ENCODE peak calls at places on chromosomes 1 and 21, in four cellular contexts. One of them, this sample, is unnamed.

GRCh38 chr1:33517596-33518250 is 45.3 kb downstream of the ZSCAN20 start:
- DNase-seq in Karpas-422: no peak
- DNase-seq in HuH-7.5: no peak
- DNase-seq in GM04503: no peak
- DNase-seq in this sample: no peak

GRCh38 chr1:8421721-8422120 is 103.8 kb downstream of the SLC45A1 start:
- DNase-seq in Karpas-422: no peak
- DNase-seq in HuH-7.5: no peak
- DNase-seq in GM04503: no peak
- DNase-seq in this sample: no peak

GRCh38 chr1:112444269-112444668 is 48.3 kb downstream of the CTTNBP2NL start:
- DNase-seq in Karpas-422: no peak
- DNase-seq in HuH-7.5: no peak
- DNase-seq in GM04503: no peak
- DNase-seq in this sample: no peak

GRCh38 chr1:26743426-26744059 is 44.2 kb upstream of the PIGV start:
- DNase-seq in Karpas-422: peak
- DNase-seq in HuH-7.5: no peak
- DNase-seq in GM04503: no peak
- DNase-seq in this sample: no peak

GRCh38 chr1:28370220-28371010 is 875 bp downstream of the PHACTR4 start:
- DNase-seq in Karpas-422: peak
- DNase-seq in HuH-7.5: peak
- DNase-seq in GM04503: no peak
- DNase-seq in this sample: no peak

GRCh38 chr1:30886710-30887428 is 21.7 kb downstream of the SDC3 start:
- DNase-seq in Karpas-422: no peak
- DNase-seq in HuH-7.5: no peak
- DNase-seq in GM04503: no peak
- DNase-seq in this sample: no peak

GRCh38 chr1:156655151-156655903 is 13.4 kb downstream of the BCAN start:
- DNase-seq in Karpas-422: no peak
- DNase-seq in HuH-7.5: no peak
- DNase-seq in GM04503: no peak
- DNase-seq in this sample: no peak

GRCh38 chr1:209775634-209776033 is 8.7 kb downstream of the C1orf74 start:
- DNase-seq in Karpas-422: no peak
- DNase-seq in HuH-7.5: no peak
- DNase-seq in GM04503: no peak
- DNase-seq in this sample: no peak

GRCh38 chr1:155454096-155454495 is 108.5 kb downstream of the ASH1L start:
- DNase-seq in Karpas-422: no peak
- DNase-seq in HuH-7.5: no peak
- DNase-seq in GM04503: no peak
- DNase-seq in this sample: peak

GRCh38 chr1:3809680-3810079 is 13.4 kb upstream of the LRRC47 start:
- DNase-seq in Karpas-422: no peak
- DNase-seq in HuH-7.5: no peak
- DNase-seq in GM04503: no peak
- DNase-seq in this sample: no peak

GRCh38 chr1:65435987-65436386 is 15.5 kb downstream of the LEPR start:
- DNase-seq in Karpas-422: no peak
- DNase-seq in HuH-7.5: no peak
- DNase-seq in GM04503: peak
- DNase-seq in this sample: no peak

GRCh38 chr1:244863491-244864252 is 671 bp downstream of the HNRNPU start:
- DNase-seq in Karpas-422: no peak
- DNase-seq in HuH-7.5: no peak
- DNase-seq in GM04503: no peak
- DNase-seq in this sample: no peak

GRCh38 chr1:155320661-155321576 is at the start of gene RUSC1:
- DNase-seq in Karpas-422: peak
- DNase-seq in HuH-7.5: no peak
- DNase-seq in GM04503: no peak
- DNase-seq in this sample: no peak

GRCh38 chr1:205318231-205318991 is 3.1 kb downstream of the NUAK2 start:
- DNase-seq in Karpas-422: no peak
- DNase-seq in HuH-7.5: peak
- DNase-seq in GM04503: no peak
- DNase-seq in this sample: no peak

GRCh38 chr1:21568809-21569385 is 59.7 kb downstream of the ALPL start:
- DNase-seq in Karpas-422: no peak
- DNase-seq in HuH-7.5: no peak
- DNase-seq in GM04503: no peak
- DNase-seq in this sample: no peak

GRCh38 chr21:26659757-26660156 is 86.7 kb upstream of the CYYR1 start:
- DNase-seq in Karpas-422: no peak
- DNase-seq in HuH-7.5: no peak
- DNase-seq in GM04503: no peak
- DNase-seq in this sample: no peak

GRCh38 chr1:94648225-94649007 is 106.9 kb upstream of the F3 start:
- DNase-seq in Karpas-422: no peak
- DNase-seq in HuH-7.5: no peak
- DNase-seq in GM04503: peak
- DNase-seq in this sample: peak

GRCh38 chr1:1307261-1307907 is 346 bp downstream of the ACAP3 start:
- DNase-seq in Karpas-422: peak
- DNase-seq in HuH-7.5: peak
- DNase-seq in GM04503: no peak
- DNase-seq in this sample: no peak

GRCh38 chr1:107680579-107680985 is 284.4 kb downstream of the VAV3 start:
- DNase-seq in Karpas-422: no peak
- DNase-seq in HuH-7.5: no peak
- DNase-seq in GM04503: no peak
- DNase-seq in this sample: no peak

GRCh38 chr1:202162418-202163280 is 2.2 kb upstream of the PTPN7 start:
- DNase-seq in Karpas-422: peak
- DNase-seq in HuH-7.5: no peak
- DNase-seq in GM04503: no peak
- DNase-seq in this sample: no peak

GRCh38 chr1:2921970-2922686 is 99.1 kb upstream of the ACTRT2 start:
- DNase-seq in Karpas-422: peak
- DNase-seq in HuH-7.5: no peak
- DNase-seq in GM04503: no peak
- DNase-seq in this sample: no peak

GRCh38 chr21:45901061-45901690 is 80.4 kb upstream of the COL6A1 start:
- DNase-seq in Karpas-422: no peak
- DNase-seq in HuH-7.5: no peak
- DNase-seq in GM04503: no peak
- DNase-seq in this sample: no peak

GRCh38 chr1:180926164-180926981 is 13.7 kb downstream of the KIAA1614 start:
- DNase-seq in Karpas-422: no peak
- DNase-seq in HuH-7.5: no peak
- DNase-seq in GM04503: no peak
- DNase-seq in this sample: no peak

GRCh38 chr1:8471451-8471850 is 153.5 kb downstream of the SLC45A1 start:
- DNase-seq in Karpas-422: no peak
- DNase-seq in HuH-7.5: no peak
- DNase-seq in GM04503: no peak
- DNase-seq in this sample: no peak

GRCh38 chr1:59856725-59857338 is 42.1 kb downstream of the HOOK1 start:
- DNase-seq in Karpas-422: no peak
- DNase-seq in HuH-7.5: peak
- DNase-seq in GM04503: no peak
- DNase-seq in this sample: no peak

GRCh38 chr1:54480201-54480848 is 67.7 kb upstream of the ACOT11 start:
- DNase-seq in Karpas-422: peak
- DNase-seq in HuH-7.5: no peak
- DNase-seq in GM04503: no peak
- DNase-seq in this sample: no peak

GRCh38 chr1:1539310-1540014 is 962 bp downstream of the TMEM240 start:
- DNase-seq in Karpas-422: no peak
- DNase-seq in HuH-7.5: no peak
- DNase-seq in GM04503: no peak
- DNase-seq in this sample: no peak

GRCh38 chr1:71047635-71048607 is at the start of gene PTGER3:
- DNase-seq in Karpas-422: no peak
- DNase-seq in HuH-7.5: peak
- DNase-seq in GM04503: no peak
- DNase-seq in this sample: no peak

GRCh38 chr1:209367031-209367813 is 216.3 kb upstream of the CAMK1G start:
- DNase-seq in Karpas-422: no peak
- DNase-seq in HuH-7.5: no peak
- DNase-seq in GM04503: no peak
- DNase-seq in this sample: peak

GRCh38 chr1:152029144-152029936 is 7.5 kb downstream of the S100A11 start:
- DNase-seq in Karpas-422: no peak
- DNase-seq in HuH-7.5: no peak
- DNase-seq in GM04503: no peak
- DNase-seq in this sample: no peak

GRCh38 chr1:164240081-164240480 is 318.9 kb upstream of the PBX1 start:
- DNase-seq in Karpas-422: peak
- DNase-seq in HuH-7.5: no peak
- DNase-seq in GM04503: no peak
- DNase-seq in this sample: no peak

GRCh38 chr1:26723013-26723991 is 27.5 kb downstream of the ARID1A start:
- DNase-seq in Karpas-422: no peak
- DNase-seq in HuH-7.5: no peak
- DNase-seq in GM04503: peak
- DNase-seq in this sample: peak